ENCODE peak calls at places on chromosomes 2 and 18, in seven cellular contexts. S is pancreas, I is Panc1, X is lower lobe of right lung, J is heart left ventricle, R is neural progenitor cell, C is left ventricle myocardium inferior. G is an unnamed sample.
A peak's percentile ranks its signal among the peaks of the same experiment; 100 is the strongest.

GRCh38 chr2:60416221-60417008 is 137.0 kb downstream of the BCL11A start:
- DNase-seq in S (peak; percentile 85), I (no peak), X (no peak), J (peak; percentile 53), R (no peak), C (peak; percentile 28), G (no peak)

GRCh38 chr2:171522804-171523338 is 597 bp downstream of the CYBRD1 start:
- DNase-seq in S (no peak), I (no peak), X (peak; percentile 56), J (no peak), R (peak; percentile 70), C (peak; percentile 36), G (peak; percentile 84)

GRCh38 chr2:239882335-239882734 is 142.8 kb downstream of the NDUFA10 start:
- DNase-seq in S (peak; percentile 63), I (peak; percentile 18), X (peak; percentile 64), J (peak; percentile 50), R (peak; percentile 70), C (no peak), G (no peak)

GRCh38 chr2:171798156-171798815 is 95.8 kb downstream of the SLC25A12 start:
- DNase-seq in S (no peak), I (peak; percentile 27), X (no peak), J (no peak), R (peak; percentile 82), C (no peak), G (no peak)

GRCh38 chr18:54235871-54236270 is 11.4 kb upstream of the MBD2 start:
- DNase-seq in S (no peak), I (no peak), X (no peak), J (no peak), R (no peak), C (no peak), G (no peak)

GRCh38 chr2:190972846-190973245 is 41.1 kb downstream of the STAT1 start:
- DNase-seq in S (no peak), I (no peak), X (no peak), J (no peak), R (no peak), C (no peak), G (no peak)

GRCh38 chr2:75465317-75465998 is 95.3 kb downstream of the EVA1A start:
- DNase-seq in S (no peak), I (no peak), X (no peak), J (no peak), R (peak; percentile 6), C (no peak), G (no peak)

GRCh38 chr2:84938194-84938879 is 32.6 kb upstream of the KCMF1 start:
- DNase-seq in S (no peak), I (no peak), X (no peak), J (no peak), R (no peak), C (no peak), G (no peak)

GRCh38 chr2:33530614-33531344 is 54.3 kb downstream of the RASGRP3 start:
- DNase-seq in S (no peak), I (no peak), X (no peak), J (no peak), R (no peak), C (no peak), G (no peak)

GRCh38 chr2:171523969-171524401 is 1.7 kb downstream of the CYBRD1 start:
- DNase-seq in S (no peak), I (no peak), X (peak; percentile 57), J (no peak), R (peak; percentile 40), C (no peak), G (no peak)

DNA sequence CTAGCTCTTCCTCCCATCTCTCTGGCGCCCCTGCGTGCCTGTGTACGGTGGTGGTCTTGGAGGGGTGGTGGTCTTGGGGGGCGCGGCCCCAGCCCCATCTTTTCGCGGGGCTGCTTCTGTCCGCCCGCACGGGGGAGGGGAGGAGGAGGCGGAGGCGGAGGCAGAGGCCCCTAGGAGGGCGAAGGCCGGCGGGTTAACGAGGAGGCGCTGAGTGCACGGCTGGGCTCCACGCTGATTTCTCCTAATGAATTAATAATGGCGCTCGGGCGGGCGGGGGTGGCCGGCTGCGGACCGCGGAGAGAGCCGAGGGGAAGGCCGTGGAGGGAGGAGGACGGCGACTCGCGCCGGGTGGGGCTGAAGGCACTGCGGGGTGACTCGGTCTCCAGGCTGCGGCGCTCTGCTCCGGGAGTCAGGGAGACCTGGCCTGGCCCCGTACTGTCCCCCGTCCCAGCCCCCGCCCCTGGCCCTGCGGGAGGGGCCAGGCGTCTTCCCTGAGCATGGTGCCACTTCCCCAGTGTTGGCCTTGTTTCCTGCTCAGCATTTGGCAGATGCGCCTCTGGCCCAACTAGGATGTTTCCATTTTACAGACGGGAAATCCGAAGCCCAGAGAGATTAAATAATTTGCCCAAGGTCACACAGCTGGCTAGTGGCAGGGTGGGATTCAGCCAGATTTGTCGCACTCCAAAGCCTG is 6.0 kb downstream of the GAREM2 start:
- DNase-seq in S (peak; percentile 25), I (no peak), X (peak; percentile 56), J (no peak), R (peak; percentile 73), C (peak; percentile 33), G (no peak)
- H3K27ac ChIP-seq in S (no peak overlapping the region), I (peak overlapping the region; percentile 39), X (no peak overlapping the region), J (no peak overlapping the region), R (no peak overlapping the region), C (peak overlapping the region; percentile 19), G (no peak overlapping the region)

GRCh38 chr2:215425021-215425782 is 10.7 kb downstream of the FN1 start:
- DNase-seq in S (no peak), I (no peak), X (no peak), J (no peak), R (no peak), C (no peak), G (no peak)
- H3K36me3 ChIP-seq in S (no peaks in the 10 kb centered on the region), I (no peaks in the 10 kb centered on the region), X (peaks cover 72% of the 10 kb centered on the region), J (peaks cover 83% of the 10 kb centered on the region), R (peaks cover 3% of the 10 kb centered on the region), C (peaks cover 83% of the 10 kb centered on the region), G (peaks cover 14% of the 10 kb centered on the region)

GRCh38 chr2:200308421-200309295 is 2.2 kb downstream of the SPATS2L start:
- DNase-seq in S (no peak), I (no peak), X (no peak), J (no peak), R (peak; percentile 37), C (no peak), G (no peak)

GRCh38 chr2:200305797-200306718 is at the start of gene SPATS2L:
- DNase-seq in S (peak; percentile 76), I (no peak), X (peak; percentile 86), J (peak; percentile 90), R (peak; percentile 70), C (peak; percentile 86), G (peak; percentile 86)

GRCh38 chr2:200308001-200308400 is 1.5 kb downstream of the SPATS2L start:
- DNase-seq in S (no peak), I (no peak), X (no peak), J (no peak), R (no peak), C (no peak), G (no peak)

GRCh38 chr2:200306969-200307811 is 697 bp downstream of the SPATS2L start:
- DNase-seq in S (peak; percentile 55), I (no peak), X (peak; percentile 63), J (peak; percentile 73), R (peak; percentile 80), C (peak; percentile 53), G (peak; percentile 83)

GRCh38 chr2:200306719-200306968 is 151 bp downstream of the SPATS2L start:
- DNase-seq in S (no peak), I (no peak), X (no peak), J (no peak), R (no peak), C (no peak), G (no peak)
- H3K27ac ChIP-seq in S (peak overlapping the region; percentile 90), I (no peak overlapping the region), X (peak overlapping the region; percentile 89), J (peak overlapping the region; percentile 87), R (no peak overlapping the region), C (peak overlapping the region; percentile 96), G (peak overlapping the region; percentile 59)

DNA sequence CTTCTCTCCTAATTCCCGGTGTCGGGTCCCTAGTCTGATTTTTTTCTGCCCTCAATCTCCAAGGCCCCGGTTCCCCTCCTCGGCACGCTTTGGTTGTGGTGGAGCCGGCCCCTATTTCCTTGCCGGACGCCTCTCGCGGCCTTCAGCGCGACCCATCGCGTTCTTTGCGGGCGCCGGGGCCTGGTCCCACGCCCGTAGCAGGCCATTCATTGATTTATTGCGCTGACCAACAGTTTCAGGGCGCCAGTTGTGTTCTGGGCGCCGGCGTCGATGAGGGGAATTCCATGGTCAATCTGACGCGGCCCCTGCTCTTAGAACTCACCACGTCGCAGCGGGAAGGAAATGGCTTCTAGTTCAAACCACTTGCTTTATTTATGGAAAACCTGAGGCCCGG is 396 bp downstream of the CNOT9 start:
- DNase-seq in S (peak; percentile 50), I (no peak), X (peak; percentile 61), J (peak; percentile 39), R (peak; percentile 79), C (peak; percentile 19), G (peak; percentile 81)
- H3K36me3 ChIP-seq in S (no peaks in the 10 kb centered on the region), I (peaks cover 11% of the 10 kb centered on the region), X (peaks cover 20% of the 10 kb centered on the region), J (peaks cover 30% of the 10 kb centered on the region), R (peaks cover 6% of the 10 kb centered on the region), C (peaks cover 9% of the 10 kb centered on the region), G (no peaks in the 10 kb centered on the region)

GRCh38 chr18:23861326-23861725 is 153.2 kb upstream of the TTC39C start:
- DNase-seq in S (no peak), I (no peak), X (no peak), J (no peak), R (no peak), C (no peak), G (no peak)

GRCh38 chr18:23857756-23858155 is 156.8 kb upstream of the TTC39C start:
- DNase-seq in S (peak; percentile 43), I (no peak), X (peak; percentile 84), J (no peak), R (no peak), C (no peak), G (no peak)

GRCh38 chr18:23864620-23865019 is 149.9 kb upstream of the TTC39C start:
- DNase-seq in S (no peak), I (no peak), X (no peak), J (no peak), R (no peak), C (no peak), G (no peak)

GRCh38 chr18:23859466-23860352 is 154.8 kb upstream of the TTC39C start:
- DNase-seq in S (no peak), I (no peak), X (no peak), J (no peak), R (no peak), C (no peak), G (no peak)

GRCh38 chr18:23862071-23862470 is 152.5 kb upstream of the TTC39C start:
- DNase-seq in S (no peak), I (no peak), X (no peak), J (no peak), R (no peak), C (no peak), G (no peak)
- H3K27ac ChIP-seq in S (peak overlapping the region; percentile 56), I (no peak overlapping the region), X (no peak overlapping the region), J (peak overlapping the region; percentile 35), R (no peak overlapping the region), C (peak overlapping the region; percentile 59), G (no peak overlapping the region)

GRCh38 chr18:79452190-79452990 is 56.7 kb downstream of the NFATC1 start:
- DNase-seq in S (no peak), I (no peak), X (no peak), J (no peak), R (no peak), C (no peak), G (no peak)
- H3K36me3 ChIP-seq in S (no peaks in the 10 kb centered on the region), I (no peaks in the 10 kb centered on the region), X (peaks cover 57% of the 10 kb centered on the region), J (peaks cover 57% of the 10 kb centered on the region), R (no peaks in the 10 kb centered on the region), C (peaks cover 68% of the 10 kb centered on the region), G (peaks cover 4% of the 10 kb centered on the region)

DNA sequence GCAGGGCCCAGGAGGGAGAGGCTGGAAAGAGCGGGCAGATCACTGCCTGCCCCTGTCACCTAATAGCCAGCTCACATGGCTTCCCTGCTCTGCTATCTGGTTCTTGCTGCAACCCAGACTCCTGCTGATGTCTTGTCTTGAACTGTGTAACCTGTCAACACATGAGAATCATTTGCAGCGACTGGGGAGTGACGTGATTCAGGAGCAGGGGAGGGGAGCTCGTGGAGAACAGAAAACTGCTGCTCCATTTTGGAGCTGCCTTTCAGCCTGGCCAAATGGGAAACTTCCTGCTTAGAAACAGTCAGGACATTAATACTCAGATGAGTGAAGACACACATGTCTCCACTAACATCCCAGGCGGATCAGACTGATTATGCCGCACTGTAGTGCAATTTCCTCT is 38.1 kb downstream of the RPL37A start:
- DNase-seq in S (no peak), I (no peak), X (no peak), J (peak; percentile 67), R (no peak), C (peak; percentile 41), G (no peak)
- H3K27ac ChIP-seq in S (no peak overlapping the region), I (no peak overlapping the region), X (no peak overlapping the region), J (peak overlapping the region; percentile 81), R (no peak overlapping the region), C (peak overlapping the region; percentile 93), G (peak overlapping the region; percentile 11)

G was measured in aorta.